ENCODE peak calls at places on chromosomes 1 and 21, in seven cellular contexts. G, E, T, S, I, U and B are unnamed samples.

GRCh38 chr21:15301014-15301413 is 236.2 kb upstream of the NRIP1 start:
- DNase-seq in G (no peak), E (no peak), T (no peak), S (no peak), I (no peak), U (no peak), B (no peak)

GRCh38 chr1:110515041-110515440 is 3.9 kb downstream of the KCNA10 start:
- DNase-seq in G (no peak), E (no peak), T (no peak), S (no peak), I (no peak), U (no peak), B (no peak)

GRCh38 chr1:39593386-39593785 is 16.8 kb upstream of the PABPC4 start:
- DNase-seq in G (no peak), E (no peak), T (no peak), S (no peak), I (no peak), U (no peak), B (no peak)

GRCh38 chr1:35222322-35223108 is 29.6 kb upstream of the SFPQ start:
- DNase-seq in G (no peak), E (no peak), T (no peak), S (no peak), I (no peak), U (no peak), B (no peak)

GRCh38 chr21:41328660-41329300 is 12.2 kb downstream of the FAM3B start:
- DNase-seq in G (no peak), E (no peak), T (no peak), S (no peak), I (no peak), U (no peak), B (no peak)

GRCh38 chr1:98210563-98210962 is 289.7 kb upstream of the DPYD start:
- DNase-seq in G (no peak), E (no peak), T (no peak), S (no peak), I (no peak), U (no peak), B (no peak)

GRCh38 chr1:224816062-224816461 is 113.4 kb upstream of the DNAH14 start:
- DNase-seq in G (no peak), E (no peak), T (no peak), S (no peak), I (no peak), U (no peak), B (no peak)

GRCh38 chr1:201562257-201562656 is 23.3 kb downstream of the NAV1 start:
- DNase-seq in G (no peak), E (no peak), T (no peak), S (no peak), I (no peak), U (no peak), B (no peak)

GRCh38 chr1:67969446-67969845 is 81.0 kb downstream of the DIRAS3 start:
- DNase-seq in G (no peak), E (no peak), T (no peak), S (no peak), I (no peak), U (no peak), B (no peak)